ENCODE peak calls at places on chromosome 4, in seven cellular contexts. Q is DMS153; W is thoracic aorta; H is GM12865; T is OCI-LY7; E is NCI-H1092; O is Jurkat, Clone E6-1. L is an unnamed sample.

GRCh38 chr4:168832746-168833575 is 177.1 kb downstream of the CBR4 start:
- DNase-seq in Q (no peak), W (no peak), H (no peak), T (no peak), E (no peak), O (no peak), L (no peak)

GRCh38 chr4:20194079-20195013 is 57.4 kb upstream of the SLIT2 start:
- DNase-seq in Q (no peak), W (no peak), H (no peak), T (no peak), E (no peak), O (no peak), L (peak)

GRCh38 chr4:176357359-176358082 is 37.8 kb downstream of the SPCS3 start:
- DNase-seq in Q (no peak), W (no peak), H (peak), T (no peak), E (no peak), O (no peak), L (peak)

GRCh38 chr4:127309360-127310095 is 323.2 kb upstream of the INTU start:
- DNase-seq in Q (no peak), W (no peak), H (no peak), T (no peak), E (no peak), O (no peak), L (peak)

GRCh38 chr4:108355523-108356208 is 186.9 kb upstream of the LEF1 start:
- DNase-seq in Q (no peak), W (no peak), H (peak), T (no peak), E (no peak), O (peak), L (no peak)

GRCh38 chr4:169619518-169619957 is 840 bp upstream of the CLCN3 start:
- DNase-seq in Q (peak), W (no peak), H (peak), T (peak), E (no peak), O (peak), L (peak)

GRCh38 chr4:152436384-152436783 is 99.5 kb downstream of the FBXW7 start:
- DNase-seq in Q (no peak), W (no peak), H (no peak), T (peak), E (no peak), O (no peak), L (no peak)

GRCh38 chr4:89992744-89993143 is 98.1 kb downstream of the MMRN1 start:
- DNase-seq in Q (no peak), W (no peak), H (no peak), T (no peak), E (no peak), O (no peak), L (no peak)

GRCh38 chr4:3483471-3483921 is 20.4 kb downstream of the DOK7 start:
- DNase-seq in Q (no peak), W (peak), H (no peak), T (no peak), E (no peak), O (no peak), L (no peak)

GRCh38 chr4:4321951-4322688 is 32.1 kb downstream of the ZBTB49 start:
- DNase-seq in Q (no peak), W (no peak), H (no peak), T (no peak), E (no peak), O (no peak), L (no peak)

GRCh38 chr4:76210502-76210901 is 3.1 kb downstream of the SCARB2 start:
- DNase-seq in Q (no peak), W (no peak), H (no peak), T (no peak), E (no peak), O (no peak), L (no peak)

GRCh38 chr4:2255501-2256155 is 6.3 kb downstream of the MXD4 start:
- DNase-seq in Q (no peak), W (peak), H (no peak), T (no peak), E (no peak), O (no peak), L (no peak)

GRCh38 chr4:56764775-56765174 is 56.7 kb downstream of the SPINK2 start:
- DNase-seq in Q (no peak), W (no peak), H (no peak), T (no peak), E (no peak), O (no peak), L (peak)

GRCh38 chr4:153409924-153410501 is 56.1 kb upstream of the TMEM131L start:
- DNase-seq in Q (no peak), W (no peak), H (no peak), T (no peak), E (no peak), O (no peak), L (peak)

GRCh38 chr4:170801771-170802170 is 712.0 kb upstream of the AADAT start:
- DNase-seq in Q (no peak), W (no peak), H (no peak), T (no peak), E (no peak), O (no peak), L (no peak)

GRCh38 chr4:167964766-167965373 is 127.5 kb upstream of the ANXA10 start:
- DNase-seq in Q (no peak), W (no peak), H (no peak), T (no peak), E (no peak), O (no peak), L (no peak)

GRCh38 chr4:174749091-174749490 is 80.0 kb downstream of the GLRA3 start:
- DNase-seq in Q (no peak), W (no peak), H (no peak), T (no peak), E (no peak), O (no peak), L (no peak)

GRCh38 chr4:165537028-165537648 is 158.3 kb downstream of the CPE start:
- DNase-seq in Q (no peak), W (no peak), H (peak), T (peak), E (peak), O (peak), L (peak)

GRCh38 chr4:87677731-87678130 is 27.7 kb downstream of the DMP1 start:
- DNase-seq in Q (no peak), W (no peak), H (peak), T (no peak), E (no peak), O (no peak), L (no peak)

GRCh38 chr4:54225671-54226398 is 3.3 kb upstream of the PDGFRA start:
- DNase-seq in Q (no peak), W (no peak), H (no peak), T (no peak), E (no peak), O (no peak), L (no peak)

GRCh38 chr4:163350672-163351071 is 7.0 kb downstream of the NPY5R start:
- DNase-seq in Q (no peak), W (no peak), H (no peak), T (no peak), E (no peak), O (no peak), L (no peak)

GRCh38 chr4:88230953-88231835 is 53.2 kb downstream of the PPM1K start:
- DNase-seq in Q (no peak), W (no peak), H (no peak), T (no peak), E (no peak), O (no peak), L (peak)

GRCh38 chr4:101910786-101911373 is 120.3 kb downstream of the BANK1 start:
- DNase-seq in Q (no peak), W (no peak), H (no peak), T (no peak), E (no peak), O (no peak), L (no peak)

GRCh38 chr4:34108456-34108855 is 2135.9 kb downstream of the ARAP2 start:
- DNase-seq in Q (no peak), W (no peak), H (peak), T (no peak), E (no peak), O (no peak), L (peak)

GRCh38 chr4:1080961-1081688 is 32.2 kb downstream of the RNF212 start:
- DNase-seq in Q (no peak), W (no peak), H (no peak), T (no peak), E (no peak), O (peak), L (peak)

GRCh38 chr4:823093-823760 is 2.7 kb downstream of the CPLX1 start:
- DNase-seq in Q (no peak), W (no peak), H (no peak), T (no peak), E (no peak), O (no peak), L (no peak)

GRCh38 chr4:8905773-8906667 is 34.4 kb upstream of the HMX1 start:
- DNase-seq in Q (no peak), W (no peak), H (no peak), T (no peak), E (no peak), O (no peak), L (no peak)

GRCh38 chr4:8494983-8495548 is 54.5 kb downstream of the TRMT44 start:
- DNase-seq in Q (no peak), W (no peak), H (no peak), T (no peak), E (no peak), O (no peak), L (no peak)